ENCODE peak calls at places on chromosomes 12 and 14, in six cellular contexts. D is left ventricle myocardium superior, C is T-helper 1 cell, G is choroid plexus epithelial cell, B is NCI-H460, A is endothelial cell. N is an unnamed sample.

GRCh38 chr14:42804146-42804545 is 1197.5 kb downstream of the LRFN5 start:
- DNase-seq in D (no peak), C (no peak), G (no peak), B (no peak), A (no peak), N (no peak)

GRCh38 chr12:2411586-2412304 is 359.0 kb downstream of the CACNA1C start:
- DNase-seq in D (no peak), C (no peak), G (no peak), B (no peak), A (no peak), N (no peak)

GRCh38 chr12:66060361-66060907 is 70.1 kb downstream of the LLPH start:
- DNase-seq in D (no peak), C (no peak), G (no peak), B (no peak), A (no peak), N (no peak)

GRCh38 chr12:100356646-100357223 is at the start of gene SLC17A8:
- DNase-seq in D (no peak), C (no peak), G (no peak), B (no peak), A (peak; percentile 22), N (no peak)

GRCh38 chr14:54909763-54910162 is 7.1 kb upstream of the GCH1 start:
- DNase-seq in D (no peak), C (no peak), G (no peak), B (no peak), A (no peak), N (no peak)

GRCh38 chr14:55540847-55541773 is 38.9 kb upstream of the KTN1 start:
- DNase-seq in D (no peak), C (no peak), G (peak; percentile 17), B (no peak), A (no peak), N (no peak)

GRCh38 chr14:44898547-44898946 is 63.2 kb downstream of the KLHL28 start:
- DNase-seq in D (no peak), C (no peak), G (no peak), B (no peak), A (no peak), N (no peak)

GRCh38 chr14:75046899-75047298 is 4.4 kb downstream of the MLH3 start:
- DNase-seq in D (no peak), C (no peak), G (no peak), B (no peak), A (no peak), N (no peak)

GRCh38 chr12:13864081-13864673 is 117.2 kb downstream of the GRIN2B start:
- DNase-seq in D (peak; percentile 82), C (peak; percentile 17), G (peak; percentile 69), B (peak; percentile 49), A (peak; percentile 75), N (peak; percentile 69)

GRCh38 chr12:34394211-34395055 is 372.1 kb downstream of the ALG10 start:
- DNase-seq in D (peak; percentile 11), C (no peak), G (no peak), B (no peak), A (no peak), N (peak; percentile 8)

GRCh38 chr12:14554281-14555008 is 13.2 kb downstream of the PLBD1 start:
- DNase-seq in D (peak; percentile 92), C (no peak), G (no peak), B (peak; percentile 5), A (no peak), N (no peak)

GRCh38 chr12:92340441-92341332 is 195.0 kb upstream of the BTG1 start:
- DNase-seq in D (no peak), C (no peak), G (no peak), B (no peak), A (no peak), N (no peak)

GRCh38 chr14:70780396-70781075 is 28.8 kb downstream of the MAP3K9 start:
- DNase-seq in D (peak; percentile 42), C (no peak), G (no peak), B (no peak), A (no peak), N (no peak)

GRCh38 chr12:52204095-52204930 is 12.5 kb upstream of the KRT80 start:
- DNase-seq in D (no peak), C (no peak), G (no peak), B (no peak), A (no peak), N (peak; percentile 10)

GRCh38 chr12:98369601-98370000 is 145.8 kb upstream of the TMPO start:
- DNase-seq in D (no peak), C (no peak), G (no peak), B (no peak), A (no peak), N (no peak)

GRCh38 chr12:94265521-94265920 is 117.1 kb downstream of the PLXNC1 start:
- DNase-seq in D (no peak), C (no peak), G (no peak), B (no peak), A (no peak), N (no peak)

GRCh38 chr12:3129301-3130052 is 52.3 kb downstream of the TSPAN9 start:
- DNase-seq in D (no peak), C (no peak), G (peak; percentile 94), B (no peak), A (no peak), N (no peak)

GRCh38 chr12:53941187-53941586 is 2.6 kb downstream of the HOXC13 start:
- DNase-seq in D (no peak), C (no peak), G (no peak), B (no peak), A (no peak), N (no peak)

GRCh38 chr12:52223411-52224039 is 9.5 kb upstream of the KRT7 start:
- DNase-seq in D (no peak), C (no peak), G (no peak), B (no peak), A (no peak), N (no peak)

GRCh38 chr14:100771121-100771800 is 44.6 kb downstream of the DLK1 start:
- DNase-seq in D (no peak), C (no peak), G (no peak), B (no peak), A (no peak), N (no peak)

GRCh38 chr12:47651368-47652254 is 54.2 kb downstream of the RPAP3 start:
- DNase-seq in D (peak; percentile 68), C (peak; percentile 22), G (peak; percentile 88), B (peak; percentile 58), A (peak; percentile 40), N (peak; percentile 35)

GRCh38 chr12:131135311-131135785 is 181.6 kb downstream of the ADGRD1 start:
- DNase-seq in D (no peak), C (no peak), G (no peak), B (no peak), A (no peak), N (no peak)

GRCh38 chr12:116542345-116542950 is 16.7 kb upstream of the MAP1LC3B2 start:
- DNase-seq in D (no peak), C (no peak), G (no peak), B (no peak), A (no peak), N (no peak)

GRCh38 chr14:99930420-99931274 is 134.6 kb upstream of the EVL start:
- DNase-seq in D (no peak), C (no peak), G (no peak), B (no peak), A (no peak), N (no peak)

N was measured in activated naive CD8-positive, alpha-beta T cell treated with anti-CD3 and anti-CD28 coated beads, Interleukin-2, amount 10 ng/mL, durations not matched to agents 7 days and 5 days.